ENCODE peak calls at places on chromosome 9, in four cellular contexts. Y, P, V and Z are unnamed samples.

GRCh38 chr9:76703270-76703669 is 61.0 kb upstream of the PCA3 start:
- DNase-seq in Y (no peak), V (no peak), P (no peak), Z (no peak)

GRCh38 chr9:128056086-128056485 is 11.0 kb downstream of the NAIF1 start:
- DNase-seq in Y (no peak), P (no peak), V (no peak), Z (peak; percentile 62)

GRCh38 chr9:15513335-15513734 is 2.6 kb upstream of the PSIP1 start:
- DNase-seq in V (no peak), P (no peak), Y (no peak), Z (no peak)

GRCh38 chr9:85200726-85201402 is 531.3 kb downstream of the NTRK2 start:
- DNase-seq in P (no peak), V (no peak), Y (no peak), Z (no peak)

GRCh38 chr9:114307323-114308250 is 15.3 kb upstream of the ORM1 start:
- DNase-seq in P (no peak), V (no peak), Y (peak; percentile 35), Z (no peak)

GRCh38 chr9:133932176-133932575 is 59.9 kb downstream of the VAV2 start:
- DNase-seq in Y (no peak), P (peak; percentile 41), V (no peak), Z (no peak)

GRCh38 chr9:3794005-3794404 is 268.2 kb upstream of the RFX3 start:
- DNase-seq in V (no peak), Y (no peak), P (no peak), Z (no peak)

GRCh38 chr9:91978739-91979414 is 28.8 kb upstream of the ROR2 start:
- DNase-seq in Y (no peak), P (no peak), V (no peak), Z (no peak)

GRCh38 chr9:114373960-114374730 is 13.6 kb downstream of the AKNA start:
- DNase-seq in Y (peak; percentile 56), V (no peak), P (no peak), Z (no peak)

GRCh38 chr9:38029923-38030638 is 38.9 kb downstream of the SHB start:
- DNase-seq in V (no peak), Y (no peak), P (no peak), Z (no peak)

GRCh38 chr9:9997585-9997984 is 615.2 kb downstream of the PTPRD start:
- DNase-seq in P (no peak), V (no peak), Y (no peak), Z (no peak)

GRCh38 chr9:77224750-77225312 is 47.5 kb downstream of the VPS13A start:
- DNase-seq in V (no peak), Y (no peak), P (no peak), Z (no peak)

GRCh38 chr9:36878161-36878560 is 155.9 kb downstream of the PAX5 start:
- DNase-seq in V (no peak), Y (no peak), P (no peak), Z (peak; percentile 17)

GRCh38 chr9:19119801-19120440 is 7.4 kb downstream of the PLIN2 start:
- DNase-seq in P (no peak), V (no peak), Y (no peak), Z (no peak)

GRCh38 chr9:97502222-97502983 is 937 bp downstream of the TMOD1 start:
- DNase-seq in V (no peak), P (peak; percentile 36), Y (no peak), Z (peak; percentile 81)

GRCh38 chr9:76246680-76247079 is 147.5 kb downstream of the RFK start:
- DNase-seq in P (no peak), Y (no peak), V (no peak), Z (no peak)

GRCh38 chr9:134570726-134571325 is 70.8 kb upstream of the COL5A1 start:
- DNase-seq in V (no peak), P (no peak), Y (no peak), Z (no peak)

GRCh38 chr9:113934167-113934566 is 58.1 kb downstream of the ZNF618 start:
- DNase-seq in Y (no peak), V (no peak), P (no peak), Z (no peak)

GRCh38 chr9:129720865-129721545 is 31.8 kb downstream of the PTGES start:
- DNase-seq in V (no peak), Y (no peak), P (no peak), Z (no peak)

GRCh38 chr9:33466565-33467495 is 6.9 kb downstream of the NOL6 start:
- DNase-seq in Y (peak; percentile 78), P (peak; percentile 71), V (no peak), Z (peak; percentile 77)

GRCh38 chr9:110207071-110207923 is 662 bp downstream of the C9orf152 start:
- DNase-seq in Y (no peak), V (no peak), P (no peak), Z (no peak)

GRCh38 chr9:111148994-111149759 is 110.9 kb upstream of the LPAR1 start:
- DNase-seq in V (no peak), Y (no peak), P (peak; percentile 15), Z (peak; percentile 50)

GRCh38 chr9:34332370-34332964 is 3.1 kb downstream of the NUDT2 start:
- DNase-seq in Y (no peak), V (no peak), P (no peak), Z (no peak)

GRCh38 chr9:101428909-101429308 is 6.7 kb downstream of the ALDOB start:
- DNase-seq in Y (no peak), P (no peak), V (no peak), Z (no peak)

GRCh38 chr9:24258626-24259025 is 287.1 kb downstream of the IZUMO3 start:
- DNase-seq in Y (no peak), P (no peak), V (no peak), Z (no peak)

GRCh38 chr9:36842560-36843530 is 191.2 kb downstream of the PAX5 start:
- DNase-seq in V (no peak), Y (no peak), P (no peak), Z (no peak)

DNA sequence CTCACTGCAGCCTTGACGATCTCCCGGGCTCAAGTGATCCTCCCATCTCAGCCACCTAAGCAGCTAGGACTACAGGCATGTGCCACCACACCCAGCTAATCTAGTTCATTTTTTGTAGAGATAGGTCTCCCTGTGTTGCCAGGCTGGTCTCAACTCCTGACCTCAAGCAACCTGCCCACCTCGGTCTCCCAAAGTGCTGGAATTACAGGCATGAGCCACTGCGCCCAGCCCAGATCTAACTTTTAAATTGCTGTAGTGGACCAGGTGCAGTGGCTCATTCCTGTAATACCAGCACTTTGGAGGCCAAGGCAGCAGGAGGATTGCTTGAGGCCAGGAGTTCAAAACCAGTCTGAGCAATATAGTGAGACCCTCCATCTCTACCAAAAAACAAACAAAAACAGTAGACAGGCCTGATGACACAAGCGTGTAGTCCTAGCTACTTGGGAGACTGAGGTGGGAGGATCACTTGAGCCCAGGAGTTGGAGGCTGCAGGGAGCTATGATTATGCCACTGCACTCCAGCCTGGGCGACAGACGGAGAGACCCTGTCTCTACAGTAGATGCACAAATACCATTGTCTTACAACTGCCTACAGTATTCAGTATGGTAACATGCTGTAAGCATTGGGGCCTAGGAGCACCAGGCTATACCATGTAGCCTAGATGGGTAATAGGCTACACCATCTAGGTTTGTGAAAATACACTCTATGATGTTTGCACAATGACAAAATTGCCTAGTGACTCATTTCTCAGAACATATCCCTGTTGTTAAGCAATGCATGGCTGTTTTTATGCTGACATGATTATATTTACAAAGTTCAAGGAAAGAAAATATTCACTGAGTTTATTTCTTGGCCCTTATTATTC is 1.5 kb upstream of the SIT1 start:
- DNase-seq in Y (no peak), V (no peak), P (no peak), Z (no peak)
- H3K4me1 ChIP-seq in Y (peaks cover 56% of the 10 kb centered on the region), V (peaks cover 11% of the 10 kb centered on the region), P (peaks cover 14% of the 10 kb centered on the region), Z (no peaks in the 10 kb centered on the region)

DNA sequence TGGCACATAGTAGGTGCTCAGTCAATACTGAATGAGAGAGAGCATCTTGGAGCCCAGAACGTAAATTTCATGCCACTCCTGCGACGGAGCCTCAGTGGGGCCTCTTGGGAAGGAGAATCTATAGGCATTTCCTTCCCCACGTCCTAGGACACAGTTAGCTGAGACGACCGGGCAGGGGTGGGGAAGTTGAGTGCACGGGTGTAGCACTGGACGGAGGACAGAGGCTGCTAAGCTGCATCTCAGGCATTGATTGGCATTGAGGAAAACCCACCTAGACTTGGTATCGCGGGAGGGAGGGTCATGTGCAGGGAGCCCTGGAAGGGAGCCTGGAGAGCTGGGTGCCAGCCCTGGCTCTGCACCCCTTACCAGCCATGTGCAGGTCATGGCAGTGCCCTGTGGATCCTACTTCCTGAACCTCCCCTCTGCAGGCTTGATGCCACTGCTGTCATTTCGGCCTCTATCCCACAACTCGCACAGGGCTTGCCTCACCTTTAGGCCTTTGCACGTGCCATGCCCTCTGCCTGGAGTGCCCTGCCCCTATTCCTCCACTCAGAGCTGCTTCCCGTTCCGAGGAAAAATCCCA is 25.6 kb downstream of the NEK6 start:
- DNase-seq in P (no peak), Y (no peak), V (no peak), Z (no peak)
- H3K4me1 ChIP-seq in P (peaks cover 88% of the 10 kb centered on the region), Y (peaks cover 17% of the 10 kb centered on the region), V (peaks cover 22% of the 10 kb centered on the region), Z (peaks cover 40% of the 10 kb centered on the region)

DNA sequence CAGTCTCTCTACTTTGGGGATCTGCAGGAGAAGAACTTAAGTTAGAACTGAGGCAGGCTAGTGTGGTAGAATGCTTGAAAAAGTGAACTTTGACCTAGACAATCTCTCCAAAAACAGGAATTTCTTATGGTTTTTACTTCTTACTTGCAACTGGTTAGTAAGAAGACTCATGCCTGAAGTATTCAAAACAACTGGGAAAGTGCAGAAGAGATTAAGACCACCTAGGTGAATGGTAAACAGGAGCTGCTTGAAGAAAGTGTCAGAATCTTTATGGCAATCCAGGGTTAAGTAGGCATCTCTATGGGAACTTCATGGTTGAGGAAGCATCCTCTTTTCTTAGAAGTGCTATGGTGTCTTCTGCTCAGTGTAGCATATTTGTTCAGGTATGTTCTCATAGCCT is 428.6 kb upstream of the TLE4 start:
- DNase-seq in V (no peak), Y (no peak), P (no peak), Z (no peak)
- H3K4me1 ChIP-seq in V (no peaks in the 10 kb centered on the region), Y (no peaks in the 10 kb centered on the region), P (no peaks in the 10 kb centered on the region), Z (no peaks in the 10 kb centered on the region)

GRCh38 chr9:108855529-108855886 is 278 bp downstream of the ACTL7B start:
- DNase-seq in Y (no peak), V (no peak), P (no peak), Z (no peak)
- H3K4me1 ChIP-seq in Y (no peaks in the 10 kb centered on the region), V (peaks cover 18% of the 10 kb centered on the region), P (no peaks in the 10 kb centered on the region), Z (no peaks in the 10 kb centered on the region)

DNA sequence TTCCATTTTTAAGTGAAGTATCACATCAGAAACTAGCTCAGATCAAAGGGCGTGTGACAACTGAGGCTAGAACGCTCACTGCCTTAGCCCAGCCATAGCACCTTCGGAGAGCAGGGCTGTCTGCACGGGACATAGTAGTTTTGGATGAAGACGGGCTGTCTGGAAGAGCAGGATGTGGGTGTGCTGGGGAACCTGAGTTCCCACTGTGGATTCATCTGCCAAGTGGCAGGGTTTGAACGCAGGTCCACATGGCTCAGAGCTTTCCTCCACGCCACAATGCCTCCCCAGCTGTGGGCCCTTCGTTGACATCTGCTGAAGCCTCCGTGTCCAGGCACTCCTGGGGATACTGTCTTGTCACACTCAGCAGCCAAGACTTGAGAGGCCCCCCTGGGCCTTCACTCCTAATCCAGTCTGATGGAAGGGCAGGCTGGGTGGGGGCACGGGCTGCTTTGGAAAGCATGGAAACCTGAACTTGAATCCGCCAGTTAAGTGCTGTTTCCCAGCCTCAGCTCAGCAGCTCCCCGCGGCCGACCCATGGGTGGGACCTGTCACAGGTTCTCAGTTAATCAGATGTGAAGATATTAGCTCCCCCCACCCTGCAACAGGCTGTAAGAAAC is 228.1 kb downstream of the FANCC start:
- DNase-seq in P (no peak), Y (no peak), V (no peak), Z (no peak)
- H3K4me1 ChIP-seq in P (peaks cover 100% of the 10 kb centered on the region), Y (no peaks in the 10 kb centered on the region), V (peaks cover 23% of the 10 kb centered on the region), Z (peaks cover 87% of the 10 kb centered on the region)